ENCODE peak calls at places on chromosome 5, in five cellular contexts. S is endothelial cell, E is mesendoderm, F is aorta, O is nephron progenitor cell. K is an unnamed sample.

GRCh38 chr5:163997965-163998364 is 492.5 kb downstream of the MAT2B start:
- DNase-seq in E (no peak), O (no peak), S (no peak), F (no peak), K (no peak)

GRCh38 chr5:31385774-31386537 is 145.9 kb downstream of the DROSHA start:
- DNase-seq in S (no peak), O (no peak), E (no peak), F (no peak), K (no peak)

GRCh38 chr5:179732918-179733763 is 519 bp downstream of the MAML1 start:
- DNase-seq in S (peak; percentile 47), F (peak; percentile 63), E (peak; percentile 71), O (peak; percentile 55), K (peak; percentile 29)

GRCh38 chr5:9046756-9047481 is 499.0 kb downstream of the SEMA5A start:
- DNase-seq in O (no peak), E (no peak), F (peak; percentile 69), S (no peak), K (no peak)

GRCh38 chr5:167104351-167104750 is 1187.1 kb upstream of the WWC1 start:
- DNase-seq in O (no peak), E (no peak), S (no peak), F (no peak), K (no peak)

GRCh38 chr5:179619776-179620175 is 3.7 kb downstream of the HNRNPH1 start:
- DNase-seq in F (no peak), E (no peak), S (no peak), O (no peak), K (no peak)

GRCh38 chr5:101878190-101878589 is 417.9 kb downstream of the SLCO4C1 start:
- DNase-seq in F (no peak), O (no peak), E (no peak), S (no peak), K (no peak)

GRCh38 chr5:95930141-95930540 is 31.5 kb downstream of the ELL2 start:
- DNase-seq in F (no peak), E (no peak), S (no peak), O (no peak), K (no peak)

GRCh38 chr5:115431116-115431515 is 113.5 kb downstream of the FEM1C start:
- DNase-seq in S (no peak), F (no peak), O (no peak), E (no peak), K (no peak)

GRCh38 chr5:80712914-80713313 is 58.1 kb upstream of the DHFR start:
- DNase-seq in E (no peak), S (no peak), O (no peak), F (no peak), K (no peak)

GRCh38 chr5:14357441-14357840 is 214.3 kb downstream of the TRIO start:
- DNase-seq in S (peak; percentile 29), F (no peak), O (no peak), E (no peak), K (no peak)

GRCh38 chr5:42586625-42587024 is 163.4 kb downstream of the GHR start:
- DNase-seq in F (peak; percentile 56), S (no peak), O (no peak), E (no peak), K (no peak)

GRCh38 chr5:80955082-80955481 is 5.1 kb upstream of the RASGRF2 start:
- DNase-seq in S (no peak), F (no peak), O (no peak), E (no peak), K (no peak)

GRCh38 chr5:15431923-15432322 is 68.1 kb upstream of the FBXL7 start:
- DNase-seq in O (no peak), S (no peak), E (no peak), F (no peak), K (no peak)

GRCh38 chr5:150895431-150896428 is 9.1 kb downstream of the ZNF300 start:
- DNase-seq in E (peak; percentile 14), S (no peak), F (no peak), O (no peak), K (no peak)

GRCh38 chr5:107704686-107705389 is 34.1 kb upstream of the EFNA5 start:
- DNase-seq in E (no peak), O (no peak), S (no peak), F (no peak), K (no peak)

GRCh38 chr5:103089272-103089671 is 30.7 kb downstream of the GIN1 start:
- DNase-seq in S (no peak), O (no peak), F (no peak), E (no peak), K (no peak)

GRCh38 chr5:1975898-1976765 is 93.4 kb upstream of the IRX4 start:
- DNase-seq in F (no peak), O (no peak), S (no peak), E (peak; percentile 4), K (no peak)

GRCh38 chr5:79173626-79174025 is 62.0 kb downstream of the BHMT start:
- DNase-seq in F (no peak), E (no peak), O (no peak), S (no peak), K (peak; percentile 36)

GRCh38 chr5:118561971-118562370 is 426.4 kb downstream of the DTWD2 start:
- DNase-seq in O (no peak), E (no peak), F (no peak), S (no peak), K (peak; percentile 14)

GRCh38 chr5:155943516-155944407 is 383.2 kb upstream of the SGCD start:
- DNase-seq in F (peak; percentile 57), S (peak; percentile 53), E (peak; percentile 71), O (peak; percentile 54), K (peak; percentile 19)

GRCh38 chr5:126732716-126733115 is 44.2 kb upstream of the LMNB1 start:
- DNase-seq in S (no peak), F (no peak), E (peak; percentile 63), O (no peak), K (no peak)

GRCh38 chr5:150272531-150272930 is 17.0 kb downstream of the CAMK2A start:
- DNase-seq in O (peak; percentile 37), S (peak; percentile 41), F (no peak), E (peak; percentile 82), K (peak; percentile 41)

GRCh38 chr5:73541981-73542380 is 23.5 kb downstream of the ANKRA2 start:
- DNase-seq in O (no peak), E (no peak), S (no peak), F (no peak), K (no peak)

GRCh38 chr5:174531782-174532191 is 192.6 kb upstream of the MSX2 start:
- DNase-seq in E (no peak), S (no peak), F (no peak), O (no peak), K (no peak)

GRCh38 chr5:164941102-164941501 is 1435.7 kb downstream of the MAT2B start:
- DNase-seq in S (no peak), F (no peak), E (no peak), O (no peak), K (no peak)

GRCh38 chr5:107805819-107806218 is 135.1 kb upstream of the EFNA5 start:
- DNase-seq in O (peak; percentile 8), S (no peak), F (no peak), E (no peak), K (no peak)